ENCODE peak calls at places on chromosomes 3 and 15, in ten cellular contexts. One of them, this sample, is unnamed.

GRCh38 chr15:71181454-71181853 is 66.2 kb downstream of the THSD4 start:
- DNase-seq in testis: no peak
- DNase-seq in aorta: no peak
- DNase-seq in PC-3: no peak
- DNase-seq in lung: no peak
- DNase-seq in heart right ventricle: no peak
- DNase-seq in GM23248: no peak
- DNase-seq in HCT116: no peak
- DNase-seq in tibial artery: no peak
- DNase-seq in GM23338: no peak
- DNase-seq in this sample: no peak

GRCh38 chr3:26193558-26193957 is 403.7 kb downstream of the OXSM start:
- DNase-seq in PC-3: no peak
- DNase-seq in GM23338: no peak
- DNase-seq in testis: no peak
- DNase-seq in lung: no peak
- DNase-seq in heart right ventricle: no peak
- DNase-seq in aorta: no peak
- DNase-seq in tibial artery: no peak
- DNase-seq in HCT116: no peak
- DNase-seq in GM23248: no peak
- DNase-seq in this sample: no peak

GRCh38 chr3:129393271-129393670 is 35.2 kb downstream of the EFCAB12 start:
- DNase-seq in PC-3: no peak
- DNase-seq in aorta: no peak
- DNase-seq in tibial artery: no peak
- DNase-seq in heart right ventricle: no peak
- DNase-seq in lung: no peak
- DNase-seq in HCT116: no peak
- DNase-seq in testis: no peak
- DNase-seq in GM23338: no peak
- DNase-seq in GM23248: no peak
- DNase-seq in this sample: no peak

GRCh38 chr15:42385206-42385979 is 26.1 kb downstream of the CAPN3 start:
- DNase-seq in heart right ventricle: no peak
- DNase-seq in HCT116: peak; percentile 35
- DNase-seq in GM23248: peak; percentile 57
- DNase-seq in tibial artery: no peak
- DNase-seq in lung: no peak
- DNase-seq in testis: peak; percentile 65
- DNase-seq in GM23338: peak; percentile 90
- DNase-seq in aorta: no peak
- DNase-seq in PC-3: peak; percentile 74
- DNase-seq in this sample: peak; percentile 55

GRCh38 chr15:31605467-31605931 is 278.9 kb downstream of the KLF13 start:
- DNase-seq in testis: peak; percentile 18
- DNase-seq in HCT116: no peak
- DNase-seq in tibial artery: no peak
- DNase-seq in PC-3: peak; percentile 44
- DNase-seq in GM23338: peak; percentile 71
- DNase-seq in lung: no peak
- DNase-seq in GM23248: peak; percentile 79
- DNase-seq in heart right ventricle: no peak
- DNase-seq in aorta: no peak
- DNase-seq in this sample: peak; percentile 78

GRCh38 chr15:71411538-71412482 is 296.5 kb downstream of the THSD4 start:
- DNase-seq in GM23248: no peak
- DNase-seq in lung: peak; percentile 78
- DNase-seq in aorta: peak; percentile 81
- DNase-seq in PC-3: peak; percentile 0
- DNase-seq in HCT116: no peak
- DNase-seq in testis: no peak
- DNase-seq in tibial artery: peak; percentile 71
- DNase-seq in GM23338: no peak
- DNase-seq in heart right ventricle: no peak
- DNase-seq in this sample: no peak

GRCh38 chr3:19065027-19065426 is 83.3 kb upstream of the KCNH8 start:
- DNase-seq in GM23248: no peak
- DNase-seq in tibial artery: no peak
- DNase-seq in lung: no peak
- DNase-seq in GM23338: peak; percentile 59
- DNase-seq in testis: peak; percentile 20
- DNase-seq in heart right ventricle: no peak
- DNase-seq in HCT116: no peak
- DNase-seq in PC-3: peak; percentile 14
- DNase-seq in aorta: no peak
- DNase-seq in this sample: peak; percentile 1

GRCh38 chr3:86845731-86846130 is 145.2 kb downstream of the VGLL3 start:
- DNase-seq in HCT116: no peak
- DNase-seq in GM23338: no peak
- DNase-seq in tibial artery: no peak
- DNase-seq in lung: no peak
- DNase-seq in heart right ventricle: no peak
- DNase-seq in testis: no peak
- DNase-seq in GM23248: no peak
- DNase-seq in PC-3: no peak
- DNase-seq in aorta: no peak
- DNase-seq in this sample: no peak

GRCh38 chr3:174957581-174958001 is 98.5 kb downstream of the NAALADL2 start:
- DNase-seq in GM23248: peak; percentile 49
- DNase-seq in testis: no peak
- DNase-seq in lung: no peak
- DNase-seq in aorta: no peak
- DNase-seq in heart right ventricle: no peak
- DNase-seq in PC-3: peak; percentile 57
- DNase-seq in tibial artery: no peak
- DNase-seq in HCT116: no peak
- DNase-seq in GM23338: no peak
- DNase-seq in this sample: no peak

GRCh38 chr3:40574661-40575060 is 49.9 kb downstream of the ZNF621 start:
- DNase-seq in GM23338: no peak
- DNase-seq in PC-3: no peak
- DNase-seq in testis: no peak
- DNase-seq in heart right ventricle: no peak
- DNase-seq in tibial artery: no peak
- DNase-seq in aorta: no peak
- DNase-seq in GM23248: peak; percentile 34
- DNase-seq in lung: no peak
- DNase-seq in HCT116: no peak
- DNase-seq in this sample: peak; percentile 10

GRCh38 chr3:49717539-49718418 is 1.7 kb downstream of the AMIGO3 start:
- DNase-seq in aorta: peak; percentile 76
- DNase-seq in PC-3: no peak
- DNase-seq in HCT116: no peak
- DNase-seq in testis: no peak
- DNase-seq in GM23338: no peak
- DNase-seq in lung: no peak
- DNase-seq in GM23248: no peak
- DNase-seq in tibial artery: no peak
- DNase-seq in heart right ventricle: no peak
- DNase-seq in this sample: no peak

GRCh38 chr15:73905224-73905827 is 20.9 kb upstream of the LOXL1 start:
- DNase-seq in lung: no peak
- DNase-seq in GM23338: no peak
- DNase-seq in aorta: peak; percentile 30
- DNase-seq in GM23248: no peak
- DNase-seq in testis: no peak
- DNase-seq in tibial artery: no peak
- DNase-seq in HCT116: no peak
- DNase-seq in heart right ventricle: no peak
- DNase-seq in PC-3: no peak
- DNase-seq in this sample: no peak

GRCh38 chr3:17032407-17033034 is 147.8 kb downstream of the PLCL2 start:
- DNase-seq in aorta: no peak
- DNase-seq in GM23248: peak; percentile 52
- DNase-seq in lung: no peak
- DNase-seq in tibial artery: no peak
- DNase-seq in GM23338: peak; percentile 71
- DNase-seq in PC-3: peak; percentile 70
- DNase-seq in testis: no peak
- DNase-seq in heart right ventricle: no peak
- DNase-seq in HCT116: peak; percentile 19
- DNase-seq in this sample: peak; percentile 22

GRCh38 chr3:177594096-177594495 is 396.8 kb upstream of the TBL1XR1 start:
- DNase-seq in PC-3: peak; percentile 54
- DNase-seq in heart right ventricle: no peak
- DNase-seq in lung: no peak
- DNase-seq in HCT116: no peak
- DNase-seq in tibial artery: no peak
- DNase-seq in GM23248: no peak
- DNase-seq in testis: no peak
- DNase-seq in aorta: no peak
- DNase-seq in GM23338: no peak
- DNase-seq in this sample: no peak
- H3K4me1 ChIP-seq in PC-3: peaks cover 79% of the 10 kb centered on the region
- H3K4me1 ChIP-seq in heart right ventricle: peaks cover 25% of the 10 kb centered on the region
- H3K4me1 ChIP-seq in lung: peaks cover 3% of the 10 kb centered on the region
- H3K4me1 ChIP-seq in HCT116: peaks cover 45% of the 10 kb centered on the region
- H3K4me1 ChIP-seq in tibial artery: peaks cover 43% of the 10 kb centered on the region
- H3K4me1 ChIP-seq in GM23248: peaks cover 79% of the 10 kb centered on the region
- H3K4me1 ChIP-seq in testis: peaks cover 13% of the 10 kb centered on the region
- H3K4me1 ChIP-seq in aorta: peaks cover 19% of the 10 kb centered on the region
- H3K4me1 ChIP-seq in GM23338: peaks cover 36% of the 10 kb centered on the region
- H3K4me1 ChIP-seq in this sample: peaks cover 15% of the 10 kb centered on the region

DNA sequence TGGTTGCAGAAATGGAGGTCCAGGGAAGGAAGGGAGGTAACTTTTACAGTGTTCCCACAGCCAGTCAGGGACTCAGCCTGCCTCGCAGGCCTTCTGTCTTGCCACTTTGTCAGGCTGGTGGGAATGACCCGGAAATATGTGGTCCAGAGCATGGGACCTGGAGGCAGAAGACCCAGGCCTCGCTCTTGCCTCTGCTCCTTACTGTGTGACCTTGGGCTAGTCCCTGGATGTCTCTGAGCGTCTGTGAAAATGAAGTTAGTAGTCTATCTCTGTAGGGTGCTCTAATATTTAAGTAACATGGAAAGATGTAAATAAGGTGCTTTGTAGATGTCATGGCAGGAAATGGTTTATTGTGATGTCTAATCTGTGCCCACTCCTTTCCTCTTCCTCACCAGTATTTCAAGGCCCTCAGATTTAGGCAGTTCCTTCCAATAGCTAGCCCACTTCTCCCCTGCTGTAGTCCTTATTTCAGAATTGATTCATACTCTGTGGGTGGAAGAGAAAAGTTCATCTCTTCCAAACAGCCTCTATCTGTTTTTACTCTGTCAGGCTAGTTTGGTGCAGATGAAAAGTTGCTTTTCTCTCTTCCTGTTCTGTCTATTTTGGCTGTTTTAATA is 9.1 kb downstream of the CORO2B start:
- DNase-seq in HCT116: no peak
- DNase-seq in GM23338: no peak
- DNase-seq in PC-3: no peak
- DNase-seq in testis: no peak
- DNase-seq in lung: no peak
- DNase-seq in aorta: peak; percentile 30
- DNase-seq in tibial artery: peak; percentile 37
- DNase-seq in GM23248: no peak
- DNase-seq in heart right ventricle: no peak
- DNase-seq in this sample: no peak
- H3K4me3 ChIP-seq in HCT116: no peak overlapping the region
- H3K4me3 ChIP-seq in GM23338: no peak overlapping the region
- H3K4me3 ChIP-seq in PC-3: no peak overlapping the region
- H3K4me3 ChIP-seq in testis: no peak overlapping the region
- H3K4me3 ChIP-seq in lung: no peak overlapping the region
- H3K4me3 ChIP-seq in aorta: no peak overlapping the region
- H3K4me3 ChIP-seq in tibial artery: no peak overlapping the region
- H3K4me3 ChIP-seq in GM23248: peak overlapping the region; percentile 20
- H3K4me3 ChIP-seq in heart right ventricle: no peak overlapping the region
- H3K4me3 ChIP-seq in this sample: no peak overlapping the region

DNA sequence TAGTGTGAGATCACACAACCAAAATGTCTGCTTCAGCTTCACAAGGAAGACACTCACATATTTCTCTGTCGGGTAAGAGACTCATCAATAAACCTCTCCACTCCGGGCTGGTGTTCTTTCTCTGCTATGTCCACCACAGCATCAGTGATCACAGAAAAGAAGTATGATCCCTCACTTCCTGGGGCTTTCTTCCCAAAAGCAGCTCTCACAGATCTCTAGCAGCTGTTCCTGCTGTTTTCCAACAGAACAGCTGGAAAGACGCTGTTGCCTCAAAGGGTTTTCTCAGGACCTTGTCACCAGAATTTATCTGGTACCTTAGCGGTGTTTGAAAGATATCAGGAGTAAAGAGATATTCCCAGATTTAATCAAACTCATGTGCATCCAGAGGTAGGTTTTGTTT is 46.4 kb downstream of the GATM start:
- DNase-seq in GM23248: no peak
- DNase-seq in testis: no peak
- DNase-seq in tibial artery: no peak
- DNase-seq in GM23338: no peak
- DNase-seq in PC-3: no peak
- DNase-seq in aorta: no peak
- DNase-seq in HCT116: no peak
- DNase-seq in heart right ventricle: no peak
- DNase-seq in lung: no peak
- DNase-seq in this sample: peak; percentile 92
- H3K27ac ChIP-seq in GM23248: no peak overlapping the region
- H3K27ac ChIP-seq in testis: no peak overlapping the region
- H3K27ac ChIP-seq in tibial artery: no peak overlapping the region
- H3K27ac ChIP-seq in GM23338: no peak overlapping the region
- H3K27ac ChIP-seq in PC-3: no peak overlapping the region
- H3K27ac ChIP-seq in aorta: no peak overlapping the region
- H3K27ac ChIP-seq in HCT116: no peak overlapping the region
- H3K27ac ChIP-seq in heart right ventricle: peak overlapping the region; percentile 54
- H3K27ac ChIP-seq in lung: no peak overlapping the region
- H3K27ac ChIP-seq in this sample: peak overlapping the region; percentile 72

GRCh38 chr3:156726456-156726855 is 52.1 kb downstream of the TIPARP start:
- DNase-seq in aorta: no peak
- DNase-seq in heart right ventricle: no peak
- DNase-seq in GM23248: no peak
- DNase-seq in PC-3: no peak
- DNase-seq in lung: no peak
- DNase-seq in GM23338: no peak
- DNase-seq in testis: no peak
- DNase-seq in tibial artery: no peak
- DNase-seq in HCT116: no peak
- DNase-seq in this sample: no peak

GRCh38 chr3:156721687-156722086 is 47.3 kb downstream of the TIPARP start:
- DNase-seq in GM23248: no peak
- DNase-seq in aorta: no peak
- DNase-seq in heart right ventricle: no peak
- DNase-seq in tibial artery: no peak
- DNase-seq in PC-3: no peak
- DNase-seq in testis: no peak
- DNase-seq in HCT116: no peak
- DNase-seq in GM23338: no peak
- DNase-seq in lung: no peak
- DNase-seq in this sample: no peak

GRCh38 chr3:156722219-156722618 is 47.8 kb downstream of the TIPARP start:
- DNase-seq in aorta: no peak
- DNase-seq in heart right ventricle: no peak
- DNase-seq in GM23338: no peak
- DNase-seq in tibial artery: no peak
- DNase-seq in PC-3: no peak
- DNase-seq in GM23248: no peak
- DNase-seq in lung: no peak
- DNase-seq in HCT116: no peak
- DNase-seq in testis: no peak
- DNase-seq in this sample: no peak

GRCh38 chr3:156725706-156726105 is 51.3 kb downstream of the TIPARP start:
- DNase-seq in testis: no peak
- DNase-seq in GM23248: no peak
- DNase-seq in HCT116: no peak
- DNase-seq in PC-3: peak; percentile 13
- DNase-seq in tibial artery: no peak
- DNase-seq in aorta: no peak
- DNase-seq in GM23338: no peak
- DNase-seq in lung: no peak
- DNase-seq in heart right ventricle: no peak
- DNase-seq in this sample: no peak

GRCh38 chr3:156723182-156723619 is 48.8 kb downstream of the TIPARP start:
- DNase-seq in GM23338: no peak
- DNase-seq in HCT116: no peak
- DNase-seq in PC-3: no peak
- DNase-seq in heart right ventricle: peak; percentile 11
- DNase-seq in testis: no peak
- DNase-seq in GM23248: peak; percentile 68
- DNase-seq in tibial artery: no peak
- DNase-seq in aorta: no peak
- DNase-seq in lung: no peak
- DNase-seq in this sample: no peak
- H3K4me1 ChIP-seq in GM23338: peaks cover 9% of the 10 kb centered on the region
- H3K4me1 ChIP-seq in HCT116: peaks cover 6% of the 10 kb centered on the region
- H3K4me1 ChIP-seq in PC-3: peaks cover 15% of the 10 kb centered on the region
- H3K4me1 ChIP-seq in heart right ventricle: peaks cover 8% of the 10 kb centered on the region
- H3K4me1 ChIP-seq in testis: no peaks in the 10 kb centered on the region
- H3K4me1 ChIP-seq in GM23248: peaks cover 31% of the 10 kb centered on the region
- H3K4me1 ChIP-seq in tibial artery: no peaks in the 10 kb centered on the region
- H3K4me1 ChIP-seq in aorta: no peaks in the 10 kb centered on the region
- H3K4me1 ChIP-seq in lung: peaks cover 2% of the 10 kb centered on the region
- H3K4me1 ChIP-seq in this sample: peaks cover 3% of the 10 kb centered on the region

This sample was measured in SJCRH30.